ENCODE peak calls at places on chromosomes 2 and 18, in ten cellular contexts. R, Z, Y, G, U, A, B, F, O and I are unnamed samples.

GRCh38 chr18:10064267-10064666 is 150.5 kb downstream of the VAPA start:
- DNase-seq in A (no peak), B (no peak), R (no peak), Y (no peak), U (no peak), O (no peak), G (peak; percentile 61), Z (peak; percentile 81), F (no peak), I (peak; percentile 41)

GRCh38 chr18:47585136-47585535 is 333.7 kb upstream of the SKOR2 start:
- DNase-seq in Z (no peak), Y (no peak), R (no peak), A (no peak), O (no peak), F (no peak), B (no peak), U (no peak), G (no peak), I (no peak)

GRCh38 chr2:33577660-33578059 is 21.4 kb downstream of the FAM98A start:
- DNase-seq in F (no peak), Z (no peak), U (no peak), A (no peak), G (no peak), Y (no peak), B (no peak), O (no peak), R (no peak), I (no peak)

GRCh38 chr2:161207941-161208340 is 47.7 kb downstream of the TANK start:
- DNase-seq in U (no peak), O (no peak), B (no peak), F (no peak), Y (no peak), A (no peak), Z (no peak), R (no peak), G (no peak), I (no peak)

GRCh38 chr2:38106420-38107182 is 30.6 kb upstream of the CYP1B1 start:
- DNase-seq in Y (no peak), A (no peak), B (no peak), Z (no peak), F (no peak), G (no peak), R (no peak), U (no peak), O (peak; percentile 64), I (no peak)

GRCh38 chr18:58254873-58255511 is 211.0 kb downstream of the NEDD4L start:
- DNase-seq in G (peak; percentile 65), Y (no peak), A (peak; percentile 76), O (no peak), U (peak; percentile 56), F (no peak), Z (no peak), B (no peak), R (no peak), I (peak; percentile 52)

GRCh38 chr18:44654555-44654954 is 26.1 kb upstream of the SETBP1 start:
- DNase-seq in Y (no peak), R (no peak), F (no peak), U (no peak), Z (no peak), A (no peak), O (no peak), B (no peak), G (no peak), I (no peak)

GRCh38 chr2:71614976-71615768 is 161.8 kb downstream of the DYSF start:
- DNase-seq in Y (no peak), R (peak; percentile 87), A (no peak), B (no peak), U (peak; percentile 88), F (no peak), O (no peak), Z (peak; percentile 70), G (peak; percentile 91), I (peak; percentile 93)

GRCh38 chr2:65402780-65403528 is 29.4 kb downstream of the SPRED2 start:
- DNase-seq in A (no peak), U (no peak), Z (peak; percentile 21), F (no peak), O (no peak), G (no peak), B (no peak), Y (no peak), R (no peak), I (no peak)

GRCh38 chr18:66838340-66838987 is 234.6 kb upstream of the CDH19 start:
- DNase-seq in R (no peak), G (no peak), F (no peak), Y (no peak), A (no peak), B (no peak), Z (no peak), O (no peak), U (no peak), I (no peak)